ENCODE peak calls at places on chromosomes 5 and 9, in five cellular contexts. J is body of pancreas, G is prostate gland, X is A549, Q is uterus. H is an unnamed sample. For H3K9me3, the result is how much of the 10 kb centered on the place peaks cover.

GRCh38 chr5:32092938-32093812 is 80.9 kb downstream of the GOLPH3 start:
- DNase-seq in J (peak), G (peak), X (peak), Q (peak), H (peak)

GRCh38 chr5:11962122-11962521 is 57.9 kb upstream of the CTNND2 start:
- DNase-seq in J (no peak), G (no peak), X (no peak), Q (no peak), H (no peak)

GRCh38 chr9:37157978-37158377 is 37.6 kb downstream of the ZCCHC7 start:
- DNase-seq in J (no peak), G (no peak), X (no peak), Q (no peak), H (no peak)

GRCh38 chr9:95385521-95385920 is 68.0 kb upstream of the FANCC start:
- DNase-seq in J (no peak), G (no peak), X (no peak), Q (no peak), H (no peak)

GRCh38 chr5:91219803-91220371 is 163.2 kb downstream of the ARRDC3 start:
- DNase-seq in J (no peak), G (no peak), X (peak), Q (no peak), H (peak)

GRCh38 chr5:23405316-23406068 is 101.9 kb upstream of the PRDM9 start:
- DNase-seq in J (no peak), G (no peak), X (no peak), Q (no peak), H (no peak)

GRCh38 chr9:77221431-77221830 is 44.1 kb downstream of the VPS13A start:
- DNase-seq in J (no peak), G (no peak), X (no peak), Q (no peak), H (no peak)

GRCh38 chr9:114770991-114771390 is 34.8 kb downstream of the TNFSF15 start:
- DNase-seq in J (no peak), G (no peak), X (peak), Q (no peak), H (no peak)

GRCh38 chr5:160506006-160507004 is 84.7 kb downstream of the PTTG1 start:
- DNase-seq in J (no peak), G (no peak), X (no peak), Q (no peak), H (peak)

GRCh38 chr5:65262094-65262493 is 219.6 kb downstream of the ADAMTS6 start:
- DNase-seq in J (peak), G (no peak), X (no peak), Q (peak), H (peak)

GRCh38 chr5:64632251-64632650 is 58.1 kb upstream of the SHISAL2B start:
- DNase-seq in J (no peak), G (no peak), X (no peak), Q (no peak), H (no peak)

GRCh38 chr5:168681556-168682183 is 102.5 kb upstream of the PANK3 start:
- DNase-seq in J (no peak), G (no peak), X (no peak), Q (peak), H (peak)

GRCh38 chr5:32760091-32760509 is 49.0 kb downstream of the NPR3 start:
- DNase-seq in J (no peak), G (no peak), X (peak), Q (no peak), H (no peak)

GRCh38 chr9:17800397-17800796 is 221.5 kb downstream of the SH3GL2 start:
- DNase-seq in J (no peak), G (no peak), X (no peak), Q (no peak), H (no peak)

GRCh38 chr5:80756292-80756691 is 101.5 kb upstream of the DHFR start:
- DNase-seq in J (no peak), G (no peak), X (no peak), Q (no peak), H (no peak)

GRCh38 chr5:135436856-135437795 is 10.0 kb downstream of the DCANP1 start:
- DNase-seq in J (no peak), G (peak), X (no peak), Q (no peak), H (peak)

GRCh38 chr5:119996128-119996527 is 366.8 kb downstream of the FAM170A start:
- DNase-seq in J (no peak), G (no peak), X (no peak), Q (no peak), H (no peak)

GRCh38 chr9:131812116-131812790 is 72.4 kb upstream of the RAPGEF1 start:
- DNase-seq in J (no peak), G (no peak), X (no peak), Q (no peak), H (no peak)

DNA sequence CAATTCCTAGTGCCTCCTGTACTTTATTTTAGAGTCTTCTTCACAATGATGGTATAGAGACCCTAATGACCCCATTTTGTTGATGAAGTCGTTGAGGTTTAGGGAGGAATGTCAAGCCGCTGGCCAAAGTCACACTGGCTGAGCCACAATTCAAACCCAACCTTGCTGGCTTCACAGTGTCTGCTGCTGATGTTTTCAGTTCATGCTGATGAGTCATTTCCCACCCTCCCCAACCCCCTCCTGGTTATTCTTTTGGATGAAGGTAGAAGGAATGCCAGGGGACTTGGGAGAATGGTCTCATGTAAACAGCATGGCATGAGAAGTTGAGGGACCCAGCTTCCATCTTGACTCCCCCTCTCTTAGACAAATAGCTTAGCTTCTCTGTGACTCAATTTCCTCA is 68.6 kb downstream of the TMEM252 start:
- DNase-seq in J (no peak), G (no peak), X (no peak), Q (peak), H (no peak)
- H3K9me3 ChIP-seq in J (under half), G (under half), X (under half), Q (under half), H (under half)

GRCh38 chr5:176542596-176543427 is 5.6 kb upstream of the RNF44 start:
- DNase-seq in J (peak), G (no peak), X (peak), Q (no peak), H (no peak)

GRCh38 chr5:176545388-176545736 is 3.8 kb upstream of the CDHR2 start:
- DNase-seq in J (no peak), G (no peak), X (no peak), Q (no peak), H (no peak)

GRCh38 chr5:176541338-176542134 is 4.3 kb upstream of the RNF44 start:
- DNase-seq in J (peak), G (peak), X (peak), Q (peak), H (peak)

GRCh38 chr5:176542135-176542595 is 5.0 kb upstream of the RNF44 start:
- DNase-seq in J (peak), G (no peak), X (no peak), Q (no peak), H (no peak)

GRCh38 chr5:176543428-176544182 is 5.5 kb upstream of the CDHR2 start:
- DNase-seq in J (peak), G (peak), X (peak), Q (peak), H (peak)
- TF ChIP-seq POLR2A in J (peak), G (peak), X (peak), Q (peak), H (no peak)

DNA sequence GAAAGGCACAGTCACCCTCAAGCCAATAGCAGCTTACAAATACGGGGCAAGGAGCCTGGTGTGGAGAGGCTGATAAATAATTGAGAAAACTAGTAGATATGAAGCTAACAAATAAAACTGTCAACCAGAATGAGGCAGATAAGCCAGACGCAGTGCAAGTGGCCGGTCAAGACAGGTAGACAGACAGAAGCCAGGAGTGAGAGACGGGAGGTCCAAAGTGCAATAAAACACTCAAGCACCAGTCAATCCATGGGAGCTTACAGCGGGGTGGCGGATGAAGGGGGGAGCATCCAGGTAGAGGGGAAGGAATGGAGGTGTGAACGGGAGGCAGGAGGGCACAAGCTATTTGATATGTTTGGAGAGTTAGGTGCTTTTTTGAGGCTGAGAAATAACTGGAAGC is 193.1 kb downstream of the FOXD4L6 start:
- DNase-seq in J (no peak), G (no peak), X (no peak), Q (no peak), H (no peak)
- H3K9me3 ChIP-seq in J (under half), G (under half), X (under half), Q (under half), H (under half)

DNA sequence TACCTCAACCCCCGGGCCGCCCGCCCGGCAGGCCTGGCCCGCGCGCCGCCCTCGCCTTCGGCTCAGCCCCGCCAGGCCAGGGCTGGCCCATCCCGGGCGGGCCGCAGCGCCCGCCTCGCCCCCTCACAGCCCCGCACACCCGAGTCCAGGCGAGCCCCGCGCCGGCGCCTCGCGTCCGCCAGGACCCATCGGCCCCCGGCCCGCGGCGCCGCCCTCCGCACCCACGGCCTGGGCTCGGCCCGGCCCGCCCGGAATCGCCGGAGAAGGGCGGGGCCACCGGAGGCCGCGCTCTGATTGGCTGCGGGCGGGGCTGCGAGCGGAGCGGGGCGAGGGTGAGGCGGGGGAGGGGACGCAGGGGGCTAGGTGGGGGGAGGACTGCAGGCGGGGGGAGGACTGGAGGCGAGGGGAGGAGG is 304 bp upstream of the UBTD2 start:
- DNase-seq in J (peak), G (peak), X (peak), Q (peak), H (peak)
- TF ChIP-seq POLR2A in J (no peak), G (peak), X (peak), Q (peak), H (peak)

GRCh38 chr5:103793595-103794182 is 231.1 kb upstream of the NUDT12 start:
- DNase-seq in J (no peak), G (no peak), X (no peak), Q (no peak), H (no peak)
- H3K9me3 ChIP-seq in J (under half), G (under half), X (under half), Q (under half), H (under half)

GRCh38 chr9:89463986-89464901 is 33.7 kb downstream of the SEMA4D start:
- DNase-seq in J (no peak), G (no peak), X (no peak), Q (no peak), H (peak)
- TF ChIP-seq POLR2A in J (no peak), G (no peak), X (no peak), Q (no peak), H (no peak)

GRCh38 chr5:165695796-165696195 is 2190.4 kb downstream of the MAT2B start:
- DNase-seq in J (no peak), G (no peak), X (no peak), Q (no peak), H (no peak)
- H3K9me3 ChIP-seq in J (under half), G (under half), X (under half), Q (under half), H (under half)

H was measured in adrenal gland.